ENCODE peak calls at places on chromosomes 7 and 10, in six cellular contexts. F, K, P, Y, X and C are unnamed samples.

GRCh38 chr7:141381794-141382453 is 169.3 kb upstream of the AGK start:
- DNase-seq in F (no peak), K (peak; percentile 95), P (no peak), Y (no peak), X (no peak), C (no peak)

GRCh38 chr10:92750788-92751533 is 61.2 kb downstream of the HHEX start:
- DNase-seq in F (no peak), K (no peak), P (no peak), Y (no peak), X (no peak), C (no peak)

GRCh38 chr7:41438919-41439882 is 263.7 kb downstream of the INHBA start:
- DNase-seq in F (no peak), K (no peak), P (no peak), Y (no peak), X (no peak), C (no peak)

GRCh38 chr10:63576501-63576900 is 55.3 kb downstream of the REEP3 start:
- DNase-seq in F (no peak), K (no peak), P (no peak), Y (no peak), X (no peak), C (no peak)

GRCh38 chr7:83153419-83153818 is 9.3 kb downstream of the PCLO start:
- DNase-seq in F (no peak), K (no peak), P (no peak), Y (no peak), X (no peak), C (no peak)

GRCh38 chr10:52729259-52730104 is 43.1 kb downstream of the MBL2 start:
- DNase-seq in F (no peak), K (no peak), P (no peak), Y (no peak), X (no peak), C (no peak)

GRCh38 chr7:13945670-13946069 is 43.8 kb downstream of the ETV1 start:
- DNase-seq in F (no peak), K (peak; percentile 75), P (no peak), Y (no peak), X (no peak), C (no peak)

GRCh38 chr7:151795168-151795754 is 81.7 kb downstream of the PRKAG2 start:
- DNase-seq in F (peak; percentile 35), K (no peak), P (peak; percentile 75), Y (peak; percentile 26), X (peak; percentile 24), C (no peak)

GRCh38 chr10:132696728-132697567 is 89.0 kb downstream of the NKX6-2 start:
- DNase-seq in F (no peak), K (no peak), P (no peak), Y (no peak), X (no peak), C (no peak)

GRCh38 chr10:93476756-93477155 is 5.4 kb downstream of the MYOF start:
- DNase-seq in F (no peak), K (no peak), P (no peak), Y (no peak), X (no peak), C (no peak)

GRCh38 chr7:112204072-112204775 is 2.0 kb downstream of the DOCK4 start:
- DNase-seq in F (no peak), K (peak; percentile 26), P (no peak), Y (no peak), X (no peak), C (no peak)

GRCh38 chr10:132389631-132390454 is 7.2 kb upstream of the PWWP2B start:
- DNase-seq in F (no peak), K (no peak), P (no peak), Y (no peak), X (no peak), C (peak; percentile 8)

GRCh38 chr10:14185501-14186045 is 145.2 kb downstream of the FRMD4A start:
- DNase-seq in F (peak; percentile 34), K (no peak), P (peak; percentile 51), Y (peak; percentile 18), X (peak; percentile 12), C (peak; percentile 30)

GRCh38 chr10:123993534-123994416 is 99.6 kb downstream of the CHST15 start:
- DNase-seq in F (no peak), K (no peak), P (no peak), Y (no peak), X (no peak), C (no peak)

GRCh38 chr7:37380831-37381230 is 67.8 kb downstream of the ELMO1 start:
- DNase-seq in F (no peak), K (no peak), P (no peak), Y (no peak), X (no peak), C (no peak)

GRCh38 chr10:51683031-51683830 is 16.2 kb downstream of the CSTF2T start:
- DNase-seq in F (no peak), K (no peak), P (no peak), Y (no peak), X (no peak), C (no peak)

GRCh38 chr7:248732-249435 is 41.1 kb upstream of the FOXL3 start:
- DNase-seq in F (no peak), K (no peak), P (no peak), Y (no peak), X (no peak), C (no peak)

GRCh38 chr7:137998250-137998649 is 3.6 kb downstream of the CREB3L2 start:
- DNase-seq in F (no peak), K (no peak), P (no peak), Y (no peak), X (no peak), C (no peak)

GRCh38 chr10:124646483-124647352 is 97.5 kb downstream of the FAM53B start:
- DNase-seq in F (no peak), K (no peak), P (no peak), Y (no peak), X (no peak), C (no peak)